ENCODE peak calls at places on chromosome 14, in six cellular contexts. K is lower lobe of right lung, W is heart right ventricle, N is heart left ventricle, S is left lung, O is body of pancreas. A is an unnamed sample.
A peak's percentile ranks its signal among the peaks of the same experiment; 100 is the strongest.

GRCh38 chr14:94005324-94005723 is 8.2 kb downstream of the CCDC197 start:
- ATAC-seq in N (no peak), S (no peak), W (no peak), O (no peak), K (no peak), A (no peak)

GRCh38 chr14:69708586-69709169 is 58.3 kb upstream of the SRSF5 start:
- ATAC-seq in S (no peak), W (no peak), O (no peak), N (no peak), K (no peak), A (no peak)

GRCh38 chr14:67705211-67705610 is 3.5 kb downstream of the RDH12 start:
- ATAC-seq in K (no peak), O (no peak), S (no peak), W (no peak), N (no peak), A (no peak)

GRCh38 chr14:99274346-99275221 is 2.6 kb upstream of the BCL11B start:
- ATAC-seq in K (peak; percentile 76), S (peak; percentile 82), W (peak; percentile 77), O (peak; percentile 74), N (peak; percentile 35), A (peak; percentile 30)

GRCh38 chr14:95577067-95577800 is 42.4 kb downstream of the GLRX5 start:
- ATAC-seq in N (no peak), O (no peak), K (no peak), W (no peak), S (no peak), A (no peak)

GRCh38 chr14:104394606-104394910 is 185.0 kb upstream of the C14orf180 start:
- ATAC-seq in K (no peak), W (no peak), S (no peak), N (no peak), O (no peak), A (no peak)

GRCh38 chr14:100341301-100342031 is 18.3 kb downstream of the SLC25A47 start:
- ATAC-seq in K (peak; percentile 89), S (peak; percentile 91), W (peak; percentile 79), N (peak; percentile 52), O (peak; percentile 85), A (peak; percentile 87)

GRCh38 chr14:81829447-81829846 is 295.8 kb upstream of the SEL1L start:
- ATAC-seq in W (no peak), O (no peak), N (no peak), K (peak; percentile 59), S (no peak), A (no peak)

GRCh38 chr14:59013672-59014298 is 174.7 kb upstream of the DAAM1 start:
- ATAC-seq in K (no peak), W (no peak), N (no peak), O (no peak), S (no peak), A (no peak)

GRCh38 chr14:93582516-93582915 is 151.8 kb downstream of the UNC79 start:
- ATAC-seq in W (peak; percentile 61), K (no peak), N (no peak), S (no peak), O (no peak), A (no peak)

GRCh38 chr14:81231540-81231939 is 10.8 kb upstream of the GTF2A1 start:
- ATAC-seq in K (no peak), W (no peak), N (no peak), O (no peak), S (no peak), A (no peak)

GRCh38 chr14:20559461-20559904 is 1.4 kb downstream of the RNASE9 start:
- ATAC-seq in W (no peak), O (no peak), N (no peak), S (no peak), K (no peak), A (no peak)

GRCh38 chr14:101072945-101073597 is 169.5 kb upstream of the RTL1 start:
- ATAC-seq in N (no peak), K (peak; percentile 34), W (no peak), S (peak; percentile 89), O (peak; percentile 37), A (no peak)

GRCh38 chr14:50383618-50384225 is 13.0 kb downstream of the CDKL1 start:
- ATAC-seq in W (peak; percentile 44), N (no peak), O (no peak), K (no peak), S (peak; percentile 21), A (no peak)

GRCh38 chr14:51871846-51872245 is 11.4 kb downstream of the GNG2 start:
- ATAC-seq in O (no peak), W (no peak), S (no peak), K (no peak), N (no peak), A (no peak)

GRCh38 chr14:104786091-104786586 is 9.4 kb downstream of the AKT1 start:
- ATAC-seq in S (peak; percentile 68), N (peak; percentile 28), O (no peak), W (peak; percentile 38), K (peak; percentile 80), A (peak; percentile 46)

GRCh38 chr14:72256055-72256454 is 323.8 kb downstream of the RGS6 start:
- ATAC-seq in N (no peak), O (no peak), K (no peak), S (no peak), W (no peak), A (no peak)

GRCh38 chr14:99565383-99565782 is 38.6 kb downstream of the CCDC85C start:
- ATAC-seq in O (no peak), K (no peak), S (no peak), W (no peak), N (no peak), A (no peak)

GRCh38 chr14:86404425-86404824 is 874.5 kb downstream of the FLRT2 start:
- ATAC-seq in O (no peak), W (no peak), K (no peak), S (no peak), N (no peak), A (no peak)

GRCh38 chr14:68412505-68413496 is 380.1 kb downstream of the ZFP36L1 start:
- ATAC-seq in S (no peak), N (no peak), O (no peak), K (no peak), W (no peak), A (no peak)

GRCh38 chr14:50577983-50578382 is 18.0 kb downstream of the ATL1 start:
- ATAC-seq in O (no peak), N (no peak), W (no peak), S (no peak), K (no peak), A (no peak)

GRCh38 chr14:81211844-81212243 is 8.9 kb downstream of the GTF2A1 start:
- ATAC-seq in K (peak; percentile 37), S (peak; percentile 48), N (no peak), O (peak; percentile 60), W (peak; percentile 85), A (no peak)

GRCh38 chr14:69012251-69012953 is 33.3 kb upstream of the ACTN1 start:
- ATAC-seq in N (no peak), K (no peak), S (no peak), O (no peak), W (no peak), A (no peak)

DNA sequence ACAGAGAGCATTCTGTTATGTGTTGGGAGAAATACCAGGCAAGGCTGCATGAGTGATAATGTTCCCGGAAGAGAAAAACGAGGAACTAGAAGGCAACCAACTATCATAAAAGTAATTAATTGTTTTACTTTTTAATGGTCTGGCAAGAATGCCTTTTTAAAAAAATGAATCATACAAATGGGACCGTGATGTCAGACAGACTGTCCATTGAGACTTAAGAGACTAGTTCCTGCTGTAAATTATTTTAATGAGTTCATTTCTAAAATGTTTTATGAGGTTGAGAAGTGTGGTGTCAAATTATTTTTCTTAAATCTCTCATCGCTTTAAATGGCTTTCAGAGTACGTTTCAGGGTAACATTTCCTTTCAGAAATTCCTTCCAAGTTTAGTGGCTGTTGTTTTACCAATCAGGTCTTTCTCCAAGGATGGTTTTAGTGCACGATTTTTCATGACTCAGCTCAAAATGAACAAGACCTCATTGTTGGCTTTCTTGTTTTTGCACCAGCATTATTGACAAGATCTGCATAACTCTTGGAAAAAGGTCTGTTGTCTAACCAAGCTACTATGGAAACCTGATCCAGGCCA is 86.1 kb upstream of the ARHGAP5 start:
- ATAC-seq in S (no peak), O (peak; percentile 54), N (no peak), W (no peak), K (no peak), A (no peak)
- H3K4me1 ChIP-seq in S (no peaks in the 10 kb centered on the region), O (peaks cover 3% of the 10 kb centered on the region), N (peaks cover 12% of the 10 kb centered on the region), W (peaks cover 41% of the 10 kb centered on the region), K (no peaks in the 10 kb centered on the region), A (peaks cover 3% of the 10 kb centered on the region)

DNA sequence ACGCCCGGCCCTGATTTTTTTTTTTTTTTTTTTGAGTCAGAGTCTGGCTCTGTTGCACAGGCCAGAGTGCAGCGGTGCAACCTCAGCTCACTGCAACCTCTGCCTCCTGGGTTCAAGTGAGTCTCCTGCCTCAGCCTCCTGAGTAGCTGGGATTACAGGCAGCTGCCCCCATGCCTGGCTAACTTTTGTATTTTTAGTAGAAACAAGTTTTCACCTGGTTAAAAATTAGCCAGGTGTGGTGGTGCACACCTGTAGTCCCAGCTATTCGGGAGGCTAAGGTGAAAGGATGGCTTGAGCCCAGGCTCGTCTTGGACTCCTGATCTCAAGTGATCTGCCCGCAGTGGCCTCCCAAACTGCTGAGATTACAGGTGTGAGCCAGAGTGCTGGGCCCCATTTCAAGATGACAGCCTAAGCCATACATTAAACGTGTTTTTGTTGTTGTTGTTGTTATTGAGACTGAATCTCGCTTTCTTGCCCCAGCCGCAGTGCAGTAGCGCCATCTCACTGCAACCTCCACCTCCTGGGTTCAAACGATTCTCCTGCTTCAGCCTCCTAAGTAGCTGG is 42.7 kb upstream of the EAPP start:
- ATAC-seq in S (no peak), W (no peak), O (no peak), N (no peak), K (no peak), A (no peak)
- H3K36me3 ChIP-seq in S (peaks cover 99% of the 10 kb centered on the region), W (peaks cover 5% of the 10 kb centered on the region), O (peaks cover 5% of the 10 kb centered on the region), N (peaks cover 38% of the 10 kb centered on the region), K (peaks cover 94% of the 10 kb centered on the region), A (peaks cover 95% of the 10 kb centered on the region)

GRCh38 chr14:91380116-91380515 is 37.5 kb downstream of the CCDC88C start:
- ATAC-seq in N (no peak), W (no peak), O (no peak), S (no peak), K (no peak), A (no peak)

GRCh38 chr14:91378945-91379932 is 38.4 kb downstream of the CCDC88C start:
- ATAC-seq in K (no peak), W (no peak), S (no peak), N (no peak), O (no peak), A (no peak)

GRCh38 chr14:91375748-91376452 is 41.7 kb downstream of the CCDC88C start:
- ATAC-seq in O (no peak), S (no peak), N (no peak), W (no peak), K (no peak), A (no peak)

GRCh38 chr14:91376547-91377477 is 40.8 kb downstream of the CCDC88C start:
- ATAC-seq in N (no peak), W (no peak), K (no peak), S (no peak), O (no peak), A (no peak)

GRCh38 chr14:91377700-91378652 is 39.6 kb downstream of the CCDC88C start:
- ATAC-seq in S (peak; percentile 20), W (peak; percentile 27), K (peak; percentile 36), O (no peak), N (no peak), A (peak; percentile 22)
- H3K4me1 ChIP-seq in S (peaks cover 94% of the 10 kb centered on the region), W (peaks cover 34% of the 10 kb centered on the region), K (peaks cover 79% of the 10 kb centered on the region), O (peaks cover 39% of the 10 kb centered on the region), N (no peaks in the 10 kb centered on the region), A (no peaks in the 10 kb centered on the region)

DNA sequence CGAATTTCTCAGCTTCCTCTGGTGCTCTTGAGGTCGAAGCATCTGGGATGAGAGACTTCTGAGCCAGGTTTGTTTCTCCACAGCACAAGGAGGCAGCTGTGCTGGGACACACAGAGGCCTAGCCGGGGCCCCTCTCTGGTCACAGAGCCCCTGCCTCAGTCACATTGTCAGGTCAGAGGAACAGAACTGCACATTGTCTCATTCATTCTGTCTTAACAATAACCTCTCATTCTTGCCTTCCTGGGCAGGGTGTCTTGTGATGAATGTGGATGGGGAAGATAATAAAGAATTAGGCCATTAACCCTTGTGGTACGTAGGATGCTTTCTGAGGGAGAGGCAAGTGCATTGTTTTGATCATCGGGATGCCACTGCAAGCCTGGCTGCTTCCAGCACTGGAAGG is 29.8 kb downstream of the FNTB start:
- ATAC-seq in S (no peak), K (no peak), O (no peak), N (no peak), W (no peak), A (no peak)
- H3K36me3 ChIP-seq in S (peaks cover 60% of the 10 kb centered on the region), K (peaks cover 43% of the 10 kb centered on the region), O (no peaks in the 10 kb centered on the region), N (no peaks in the 10 kb centered on the region), W (no peaks in the 10 kb centered on the region), A (no peaks in the 10 kb centered on the region)